ENCODE peak calls at places on chromosomes 5 and 9, in eight cellular contexts. One of them, this sample, is unnamed.

GRCh38 chr5:28234356-28234968 is 1196.1 kb upstream of the CDH9 start:
- DNase-seq in PC-3: peak
- DNase-seq in left ventricle myocardium inferior: no peak
- DNase-seq in psoas muscle: no peak
- DNase-seq in heart right ventricle: no peak
- DNase-seq in A549: no peak
- DNase-seq in H9: no peak
- DNase-seq in brain microvascular endothelial cell: no peak
- DNase-seq in this sample: no peak

GRCh38 chr5:137727623-137728022 is 8.3 kb downstream of the KLHL3 start:
- DNase-seq in PC-3: no peak
- DNase-seq in left ventricle myocardium inferior: no peak
- DNase-seq in psoas muscle: no peak
- DNase-seq in heart right ventricle: no peak
- DNase-seq in A549: no peak
- DNase-seq in H9: no peak
- DNase-seq in brain microvascular endothelial cell: no peak
- DNase-seq in this sample: no peak

GRCh38 chr9:133049043-133049442 is 12.7 kb upstream of the CEL start:
- DNase-seq in PC-3: no peak
- DNase-seq in left ventricle myocardium inferior: no peak
- DNase-seq in psoas muscle: no peak
- DNase-seq in heart right ventricle: no peak
- DNase-seq in A549: no peak
- DNase-seq in H9: no peak
- DNase-seq in brain microvascular endothelial cell: no peak
- DNase-seq in this sample: no peak

GRCh38 chr5:21680196-21680595 is 1172.9 kb downstream of the CDH12 start:
- DNase-seq in PC-3: peak
- DNase-seq in left ventricle myocardium inferior: no peak
- DNase-seq in psoas muscle: no peak
- DNase-seq in heart right ventricle: no peak
- DNase-seq in A549: no peak
- DNase-seq in H9: no peak
- DNase-seq in brain microvascular endothelial cell: peak
- DNase-seq in this sample: no peak

GRCh38 chr5:102959055-102959454 is 160.9 kb downstream of the GIN1 start:
- DNase-seq in PC-3: peak
- DNase-seq in left ventricle myocardium inferior: no peak
- DNase-seq in psoas muscle: no peak
- DNase-seq in heart right ventricle: no peak
- DNase-seq in A549: peak
- DNase-seq in H9: no peak
- DNase-seq in brain microvascular endothelial cell: peak
- DNase-seq in this sample: peak

GRCh38 chr5:180070726-180071417 is 687 bp downstream of the RNF130 start:
- DNase-seq in PC-3: peak
- DNase-seq in left ventricle myocardium inferior: peak
- DNase-seq in psoas muscle: no peak
- DNase-seq in heart right ventricle: peak
- DNase-seq in A549: peak
- DNase-seq in H9: no peak
- DNase-seq in brain microvascular endothelial cell: peak
- DNase-seq in this sample: peak

GRCh38 chr5:157248771-157249475 is 17.0 kb upstream of the CYFIP2 start:
- DNase-seq in PC-3: no peak
- DNase-seq in left ventricle myocardium inferior: no peak
- DNase-seq in psoas muscle: no peak
- DNase-seq in heart right ventricle: no peak
- DNase-seq in A549: no peak
- DNase-seq in H9: no peak
- DNase-seq in brain microvascular endothelial cell: no peak
- DNase-seq in this sample: no peak

GRCh38 chr5:17079562-17079961 is 137.9 kb upstream of the BASP1 start:
- DNase-seq in PC-3: no peak
- DNase-seq in left ventricle myocardium inferior: no peak
- DNase-seq in psoas muscle: no peak
- DNase-seq in heart right ventricle: no peak
- DNase-seq in A549: no peak
- DNase-seq in H9: no peak
- DNase-seq in brain microvascular endothelial cell: no peak
- DNase-seq in this sample: no peak

GRCh38 chr9:130658893-130659698 is 5.3 kb upstream of the PRDM12 start:
- DNase-seq in PC-3: no peak
- DNase-seq in left ventricle myocardium inferior: no peak
- DNase-seq in psoas muscle: no peak
- DNase-seq in heart right ventricle: no peak
- DNase-seq in A549: no peak
- DNase-seq in H9: no peak
- DNase-seq in brain microvascular endothelial cell: no peak
- DNase-seq in this sample: no peak

GRCh38 chr5:60382761-60383160 is 317.2 kb downstream of the DEPDC1B start:
- DNase-seq in PC-3: peak
- DNase-seq in left ventricle myocardium inferior: no peak
- DNase-seq in psoas muscle: no peak
- DNase-seq in heart right ventricle: no peak
- DNase-seq in A549: peak
- DNase-seq in H9: no peak
- DNase-seq in brain microvascular endothelial cell: peak
- DNase-seq in this sample: peak

GRCh38 chr9:129482521-129483466 is 138.1 kb downstream of the C9orf50 start:
- DNase-seq in PC-3: peak
- DNase-seq in left ventricle myocardium inferior: peak
- DNase-seq in psoas muscle: peak
- DNase-seq in heart right ventricle: peak
- DNase-seq in A549: no peak
- DNase-seq in H9: no peak
- DNase-seq in brain microvascular endothelial cell: peak
- DNase-seq in this sample: peak

GRCh38 chr5:76225316-76225715 is 142.1 kb downstream of the SV2C start:
- DNase-seq in PC-3: no peak
- DNase-seq in left ventricle myocardium inferior: no peak
- DNase-seq in psoas muscle: no peak
- DNase-seq in heart right ventricle: no peak
- DNase-seq in A549: no peak
- DNase-seq in H9: no peak
- DNase-seq in brain microvascular endothelial cell: no peak
- DNase-seq in this sample: no peak

GRCh38 chr5:180785794-180786221 is 16.8 kb downstream of the MGAT1 start:
- DNase-seq in PC-3: peak
- DNase-seq in left ventricle myocardium inferior: no peak
- DNase-seq in psoas muscle: peak
- DNase-seq in heart right ventricle: no peak
- DNase-seq in A549: no peak
- DNase-seq in H9: peak
- DNase-seq in brain microvascular endothelial cell: peak
- DNase-seq in this sample: peak

GRCh38 chr5:176814836-176815438 is 4.6 kb downstream of the UNC5A start:
- DNase-seq in PC-3: no peak
- DNase-seq in left ventricle myocardium inferior: no peak
- DNase-seq in psoas muscle: no peak
- DNase-seq in heart right ventricle: no peak
- DNase-seq in A549: no peak
- DNase-seq in H9: no peak
- DNase-seq in brain microvascular endothelial cell: no peak
- DNase-seq in this sample: no peak
- TF ChIP-seq CTCF in PC-3: no peak
- TF ChIP-seq CTCF in left ventricle myocardium inferior: no peak
- TF ChIP-seq CTCF in psoas muscle: no peak
- TF ChIP-seq CTCF in heart right ventricle: no peak
- TF ChIP-seq CTCF in A549: no peak
- TF ChIP-seq CTCF in H9: no peak
- TF ChIP-seq CTCF in brain microvascular endothelial cell: no peak
- TF ChIP-seq CTCF in this sample: no peak

DNA sequence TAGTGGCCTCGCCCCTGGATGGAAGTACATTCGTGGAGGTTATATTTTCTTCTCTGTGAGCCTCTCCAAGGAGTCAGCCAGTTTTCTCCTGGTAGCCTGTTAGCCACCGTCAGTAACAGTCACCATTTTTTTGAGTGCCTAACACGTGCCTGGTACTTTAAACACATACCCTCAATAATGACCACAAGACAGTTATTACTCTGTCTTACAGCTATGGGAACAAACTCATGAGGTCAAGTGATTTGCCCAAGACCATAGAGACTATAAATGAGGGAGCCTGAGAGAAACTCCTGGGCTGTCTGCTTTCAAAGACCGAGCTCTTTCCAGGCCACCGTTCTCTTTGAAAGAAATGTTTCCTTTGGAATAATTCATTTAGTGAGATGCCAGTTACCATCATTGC is 90.4 kb downstream of the PALM2AKAP2 start:
- DNase-seq in PC-3: no peak
- DNase-seq in left ventricle myocardium inferior: no peak
- DNase-seq in psoas muscle: no peak
- DNase-seq in heart right ventricle: no peak
- DNase-seq in A549: no peak
- DNase-seq in H9: no peak
- DNase-seq in brain microvascular endothelial cell: no peak
- DNase-seq in this sample: no peak
- H3K27ac ChIP-seq in PC-3: no peak
- H3K27ac ChIP-seq in left ventricle myocardium inferior: peak
- H3K27ac ChIP-seq in psoas muscle: no peak
- H3K27ac ChIP-seq in heart right ventricle: peak
- H3K27ac ChIP-seq in A549: no peak
- H3K27ac ChIP-seq in H9: no peak
- H3K27ac ChIP-seq in brain microvascular endothelial cell: no peak
- H3K27ac ChIP-seq in this sample: peak

DNA sequence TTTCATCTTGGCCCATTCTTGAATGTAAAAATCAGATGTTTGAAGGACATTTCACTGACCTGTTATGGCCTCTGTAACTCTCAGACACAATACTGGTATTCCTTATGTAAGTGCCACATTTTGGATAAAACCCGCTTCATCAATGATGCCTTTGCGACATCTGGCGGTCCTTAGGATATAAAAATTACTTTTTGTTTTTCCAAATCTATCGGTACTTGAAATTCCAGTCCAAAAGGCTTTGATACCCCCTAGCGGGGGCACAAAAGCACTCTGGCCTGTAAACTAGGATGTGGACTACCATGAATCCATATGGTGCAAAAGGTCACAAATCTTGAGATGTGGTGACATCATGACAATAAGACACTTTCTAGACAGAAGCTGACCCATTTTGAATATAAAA is 291.8 kb downstream of the KIAA0825 start:
- DNase-seq in PC-3: peak
- DNase-seq in left ventricle myocardium inferior: no peak
- DNase-seq in psoas muscle: no peak
- DNase-seq in heart right ventricle: no peak
- DNase-seq in A549: no peak
- DNase-seq in H9: no peak
- DNase-seq in brain microvascular endothelial cell: no peak
- DNase-seq in this sample: no peak
- TF ChIP-seq CTCF in PC-3: peak
- TF ChIP-seq CTCF in left ventricle myocardium inferior: no peak
- TF ChIP-seq CTCF in psoas muscle: no peak
- TF ChIP-seq CTCF in heart right ventricle: no peak
- TF ChIP-seq CTCF in A549: no peak
- TF ChIP-seq CTCF in H9: peak
- TF ChIP-seq CTCF in brain microvascular endothelial cell: no peak
- TF ChIP-seq CTCF in this sample: no peak

GRCh38 chr9:91937031-91937430 is 13.0 kb downstream of the ROR2 start:
- DNase-seq in PC-3: no peak
- DNase-seq in left ventricle myocardium inferior: no peak
- DNase-seq in psoas muscle: no peak
- DNase-seq in heart right ventricle: no peak
- DNase-seq in A549: no peak
- DNase-seq in H9: no peak
- DNase-seq in brain microvascular endothelial cell: no peak
- DNase-seq in this sample: no peak

GRCh38 chr9:91943876-91944470 is 6.1 kb downstream of the ROR2 start:
- DNase-seq in PC-3: no peak
- DNase-seq in left ventricle myocardium inferior: no peak
- DNase-seq in psoas muscle: no peak
- DNase-seq in heart right ventricle: no peak
- DNase-seq in A549: no peak
- DNase-seq in H9: no peak
- DNase-seq in brain microvascular endothelial cell: no peak
- DNase-seq in this sample: no peak

GRCh38 chr9:91937727-91938126 is 12.3 kb downstream of the ROR2 start:
- DNase-seq in PC-3: no peak
- DNase-seq in left ventricle myocardium inferior: no peak
- DNase-seq in psoas muscle: no peak
- DNase-seq in heart right ventricle: no peak
- DNase-seq in A549: no peak
- DNase-seq in H9: no peak
- DNase-seq in brain microvascular endothelial cell: no peak
- DNase-seq in this sample: no peak

GRCh38 chr9:91943447-91943846 is 6.6 kb downstream of the ROR2 start:
- DNase-seq in PC-3: no peak
- DNase-seq in left ventricle myocardium inferior: no peak
- DNase-seq in psoas muscle: no peak
- DNase-seq in heart right ventricle: no peak
- DNase-seq in A549: no peak
- DNase-seq in H9: no peak
- DNase-seq in brain microvascular endothelial cell: no peak
- DNase-seq in this sample: no peak

GRCh38 chr9:91939953-91940352 is 10.1 kb downstream of the ROR2 start:
- DNase-seq in PC-3: no peak
- DNase-seq in left ventricle myocardium inferior: no peak
- DNase-seq in psoas muscle: no peak
- DNase-seq in heart right ventricle: no peak
- DNase-seq in A549: no peak
- DNase-seq in H9: no peak
- DNase-seq in brain microvascular endothelial cell: no peak
- DNase-seq in this sample: no peak
- H3K27ac ChIP-seq in PC-3: no peak
- H3K27ac ChIP-seq in left ventricle myocardium inferior: no peak
- H3K27ac ChIP-seq in psoas muscle: no peak
- H3K27ac ChIP-seq in heart right ventricle: no peak
- H3K27ac ChIP-seq in A549: no peak
- H3K27ac ChIP-seq in H9: no peak
- H3K27ac ChIP-seq in brain microvascular endothelial cell: no peak
- H3K27ac ChIP-seq in this sample: no peak

DNA sequence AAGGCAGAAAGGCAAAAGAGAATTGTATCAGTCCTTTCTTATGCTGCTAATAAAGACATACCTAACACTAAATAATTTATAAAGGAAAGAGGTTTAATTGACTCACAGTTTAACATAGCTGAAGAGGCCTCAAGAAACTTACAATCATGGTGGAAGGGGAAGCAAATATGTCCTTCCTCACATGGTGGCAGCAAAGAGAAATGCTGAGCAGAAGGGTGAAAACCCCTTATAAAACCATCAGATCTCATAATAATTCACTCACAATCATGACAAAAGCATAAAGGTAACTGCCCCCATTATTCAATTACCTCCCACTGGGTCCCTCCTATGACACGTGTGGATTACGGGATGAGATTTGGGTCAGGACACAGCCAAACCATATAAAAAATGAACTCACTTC is 312.5 kb upstream of the PTGER4 start:
- DNase-seq in PC-3: no peak
- DNase-seq in left ventricle myocardium inferior: no peak
- DNase-seq in psoas muscle: no peak
- DNase-seq in heart right ventricle: no peak
- DNase-seq in A549: no peak
- DNase-seq in H9: no peak
- DNase-seq in brain microvascular endothelial cell: peak
- DNase-seq in this sample: no peak
- TF ChIP-seq CTCF in PC-3: peak
- TF ChIP-seq CTCF in left ventricle myocardium inferior: peak
- TF ChIP-seq CTCF in psoas muscle: no peak
- TF ChIP-seq CTCF in heart right ventricle: peak
- TF ChIP-seq CTCF in A549: no peak
- TF ChIP-seq CTCF in H9: no peak
- TF ChIP-seq CTCF in brain microvascular endothelial cell: peak
- TF ChIP-seq CTCF in this sample: peak

GRCh38 chr5:67648201-67648671 is 451.6 kb upstream of the CD180 start:
- DNase-seq in PC-3: no peak
- DNase-seq in left ventricle myocardium inferior: peak
- DNase-seq in psoas muscle: peak
- DNase-seq in heart right ventricle: peak
- DNase-seq in A549: no peak
- DNase-seq in H9: no peak
- DNase-seq in brain microvascular endothelial cell: peak
- DNase-seq in this sample: no peak
- H3K27ac ChIP-seq in PC-3: no peak
- H3K27ac ChIP-seq in left ventricle myocardium inferior: peak
- H3K27ac ChIP-seq in psoas muscle: no peak
- H3K27ac ChIP-seq in heart right ventricle: peak
- H3K27ac ChIP-seq in A549: no peak
- H3K27ac ChIP-seq in H9: no peak
- H3K27ac ChIP-seq in brain microvascular endothelial cell: peak
- H3K27ac ChIP-seq in this sample: no peak